ENCODE peak calls at places on chromosomes 3 and 15, in six cellular contexts. J is CD4-positive, alpha-beta T cell; Q is Ammon's horn; T is AG10803; Y is breast epithelium; G is right cardiac atrium. H is an unnamed sample.

GRCh38 chr3:119145500-119146167 is at the start of gene TEX55:
- DNase-seq in J (no peak), Q (peak; percentile 20), T (peak; percentile 63), Y (no peak), G (peak; percentile 60), H (no peak)

GRCh38 chr3:114551770-114552526 is 258.1 kb downstream of the TIGIT start:
- DNase-seq in J (no peak), Q (no peak), T (peak; percentile 52), Y (no peak), G (no peak), H (no peak)

GRCh38 chr3:185290266-185290665 is 36.4 kb upstream of the EHHADH start:
- DNase-seq in J (no peak), Q (no peak), T (no peak), Y (no peak), G (no peak), H (no peak)

GRCh38 chr3:9932843-9933560 is 632 bp upstream of the CRELD1 start:
- DNase-seq in J (peak; percentile 87), Q (peak; percentile 57), T (peak; percentile 51), Y (peak; percentile 84), G (peak; percentile 86), H (peak; percentile 91)

GRCh38 chr3:57805674-57806073 is 49.6 kb downstream of the SLMAP start:
- DNase-seq in J (no peak), Q (no peak), T (peak; percentile 54), Y (no peak), G (no peak), H (no peak)

GRCh38 chr3:11818033-11818432 is 28.7 kb downstream of the TAMM41 start:
- DNase-seq in J (no peak), Q (no peak), T (no peak), Y (no peak), G (no peak), H (no peak)

GRCh38 chr3:24829011-24829581 is 334.4 kb upstream of the THRB start:
- DNase-seq in J (no peak), Q (peak; percentile 53), T (no peak), Y (no peak), G (peak; percentile 53), H (peak; percentile 67)

GRCh38 chr15:80456517-80457497 is 52.6 kb downstream of the ARNT2 start:
- DNase-seq in J (no peak), Q (no peak), T (peak; percentile 45), Y (no peak), G (no peak), H (no peak)

GRCh38 chr15:59278120-59278519 is 71.5 kb downstream of the LDHAL6B start:
- DNase-seq in J (no peak), Q (peak; percentile 71), T (no peak), Y (no peak), G (no peak), H (no peak)

GRCh38 chr3:42139740-42140453 is 48.7 kb downstream of the TRAK1 start:
- DNase-seq in J (no peak), Q (peak; percentile 59), T (no peak), Y (no peak), G (no peak), H (no peak)

GRCh38 chr3:45613781-45614180 is 19.2 kb downstream of the LIMD1 start:
- DNase-seq in J (no peak), Q (no peak), T (no peak), Y (no peak), G (no peak), H (no peak)

GRCh38 chr3:194245975-194246561 is 105.1 kb downstream of the CPN2 start:
- DNase-seq in J (no peak), Q (no peak), T (no peak), Y (no peak), G (no peak), H (no peak)

GRCh38 chr3:52481819-52482521 is 13.2 kb upstream of the STAB1 start:
- DNase-seq in J (no peak), Q (no peak), T (no peak), Y (no peak), G (peak; percentile 31), H (no peak)

GRCh38 chr15:57298843-57299550 is 77.3 kb upstream of the CGNL1 start:
- DNase-seq in J (no peak), Q (no peak), T (no peak), Y (no peak), G (no peak), H (no peak)

GRCh38 chr3:49718419-49719213 is 868 bp downstream of the AMIGO3 start:
- DNase-seq in J (no peak), Q (no peak), T (no peak), Y (no peak), G (no peak), H (peak; percentile 71)

GRCh38 chr15:99438691-99439523 is 126.9 kb upstream of the MEF2A start:
- DNase-seq in J (peak; percentile 36), Q (no peak), T (peak; percentile 17), Y (peak; percentile 12), G (no peak), H (peak; percentile 27)

GRCh38 chr15:82646250-82647044 is 716 bp downstream of the CPEB1 start:
- DNase-seq in J (no peak), Q (peak; percentile 36), T (no peak), Y (no peak), G (peak; percentile 16), H (no peak)

GRCh38 chr3:72887723-72888545 is at the start of gene GXYLT2:
- DNase-seq in J (peak; percentile 35), Q (peak; percentile 90), T (peak; percentile 72), Y (no peak), G (peak; percentile 76), H (peak; percentile 84)

GRCh38 chr15:99114511-99115299 is 9.8 kb downstream of the SYNM start:
- DNase-seq in J (no peak), Q (no peak), T (no peak), Y (peak; percentile 60), G (peak; percentile 27), H (no peak)

GRCh38 chr3:44396200-44397171 is 57.9 kb downstream of the TCAIM start:
- DNase-seq in J (no peak), Q (no peak), T (no peak), Y (no peak), G (no peak), H (no peak)

GRCh38 chr15:22979069-22979698 is 984 bp downstream of the CYFIP1 start:
- DNase-seq in J (no peak), Q (no peak), T (peak; percentile 51), Y (no peak), G (peak; percentile 66), H (peak; percentile 82)

GRCh38 chr15:98800437-98801233 is 152.3 kb downstream of the IGF1R start:
- DNase-seq in J (no peak), Q (peak; percentile 93), T (peak; percentile 91), Y (no peak), G (peak; percentile 56), H (no peak)

GRCh38 chr15:73969151-73969759 is 22.8 kb downstream of the STOML1 start:
- DNase-seq in J (no peak), Q (no peak), T (no peak), Y (no peak), G (no peak), H (no peak)

GRCh38 chr3:13162550-13163320 is 89.5 kb upstream of the IQSEC1 start:
- DNase-seq in J (no peak), Q (no peak), T (no peak), Y (no peak), G (no peak), H (no peak)

GRCh38 chr3:192957441-192957951 is 39.8 kb upstream of the MB21D2 start:
- DNase-seq in J (no peak), Q (peak; percentile 52), T (peak; percentile 93), Y (no peak), G (peak; percentile 68), H (peak; percentile 54)

GRCh38 chr15:57237282-57237642 is 139.0 kb upstream of the CGNL1 start:
- DNase-seq in J (no peak), Q (peak; percentile 54), T (no peak), Y (no peak), G (no peak), H (no peak)

GRCh38 chr15:89828324-89829145 is 13.9 kb upstream of the ANPEP start:
- DNase-seq in J (no peak), Q (peak; percentile 29), T (peak; percentile 84), Y (no peak), G (peak; percentile 71), H (peak; percentile 80)

GRCh38 chr3:155326901-155327300 is 33.4 kb upstream of the STRIT1 start:
- DNase-seq in J (no peak), Q (no peak), T (peak; percentile 12), Y (no peak), G (no peak), H (no peak)

GRCh38 chr3:26198609-26199008 is 408.7 kb downstream of the OXSM start:
- DNase-seq in J (no peak), Q (no peak), T (no peak), Y (no peak), G (no peak), H (no peak)

GRCh38 chr3:140391041-140391440 is 286.8 kb upstream of the TRIM42 start:
- DNase-seq in J (no peak), Q (no peak), T (no peak), Y (no peak), G (no peak), H (no peak)

GRCh38 chr3:197758512-197758911 is 8.8 kb downstream of the FYTTD1 start:
- DNase-seq in J (no peak), Q (no peak), T (no peak), Y (no peak), G (no peak), H (no peak)

GRCh38 chr3:29065211-29065785 is 215.6 kb upstream of the RBMS3 start:
- DNase-seq in J (no peak), Q (peak; percentile 79), T (peak; percentile 98), Y (peak; percentile 90), G (peak; percentile 63), H (peak; percentile 66)

GRCh38 chr15:86685263-86685662 is 605.6 kb downstream of the AGBL1 start:
- DNase-seq in J (no peak), Q (no peak), T (no peak), Y (no peak), G (no peak), H (no peak)

GRCh38 chr15:48109856-48110531 is 10.8 kb upstream of the SLC24A5 start:
- DNase-seq in J (no peak), Q (no peak), T (no peak), Y (no peak), G (no peak), H (no peak)

GRCh38 chr3:150372320-150373118 is 35.6 kb upstream of the TSC22D2 start:
- DNase-seq in J (no peak), Q (no peak), T (peak; percentile 34), Y (no peak), G (no peak), H (no peak)

GRCh38 chr3:185585523-185585861 is 603 bp upstream of the SENP2 start:
- DNase-seq in J (no peak), Q (peak; percentile 13), T (no peak), Y (no peak), G (no peak), H (no peak)

GRCh38 chr3:45741742-45742141 is 52.5 kb downstream of the SACM1L start:
- DNase-seq in J (no peak), Q (peak; percentile 23), T (no peak), Y (no peak), G (no peak), H (peak; percentile 74)

GRCh38 chr15:90191795-90192494 is 9.2 kb upstream of the SEMA4B start:
- DNase-seq in J (peak; percentile 50), Q (peak; percentile 94), T (peak; percentile 12), Y (peak; percentile 81), G (peak; percentile 71), H (peak; percentile 87)

GRCh38 chr15:66193066-66193465 is 60.5 kb downstream of the MEGF11 start:
- DNase-seq in J (no peak), Q (no peak), T (no peak), Y (no peak), G (no peak), H (no peak)

H was measured in Right ventricle myocardium inferior.